ENCODE peak calls at places on chromosomes 3 and 15, in five cellular contexts. Z, F, T, O and P are unnamed samples.
A peak's percentile ranks its signal among the peaks of the same experiment; 100 is the strongest.

GRCh38 chr3:110376119-110376518 is 695.5 kb upstream of the NECTIN3 start:
- DNase-seq in Z (no peak), F (no peak), T (no peak), O (no peak), P (no peak)

GRCh38 chr3:186466391-186466974 is 77.7 kb downstream of the CRYGS start:
- DNase-seq in Z (no peak), F (no peak), T (no peak), O (no peak), P (no peak)

GRCh38 chr3:117131259-117131658 is 421.7 kb downstream of the TUSC7 start:
- DNase-seq in Z (no peak), F (no peak), T (peak; percentile 40), O (peak; percentile 71), P (no peak)

GRCh38 chr3:131038326-131038725 is 11.6 kb downstream of the NEK11 start:
- DNase-seq in Z (no peak), F (no peak), T (no peak), O (no peak), P (peak; percentile 65)

GRCh38 chr3:72888546-72889309 is 882 bp downstream of the GXYLT2 start:
- DNase-seq in Z (no peak), F (peak; percentile 64), T (no peak), O (no peak), P (peak; percentile 29)

GRCh38 chr3:187713504-187713903 is 11.1 kb upstream of the RTP2 start:
- DNase-seq in Z (no peak), F (no peak), T (no peak), O (no peak), P (peak; percentile 61)

GRCh38 chr3:44442591-44443309 is 34.7 kb downstream of the ZNF445 start:
- DNase-seq in Z (no peak), F (no peak), T (no peak), O (no peak), P (no peak)

GRCh38 chr3:64291956-64292355 is 66.7 kb upstream of the PRICKLE2 start:
- DNase-seq in Z (no peak), F (no peak), T (no peak), O (no peak), P (no peak)

GRCh38 chr15:69398541-69398940 is 15.6 kb upstream of the KIF23 start:
- DNase-seq in Z (no peak), F (no peak), T (no peak), O (no peak), P (no peak)

GRCh38 chr3:111712294-111713180 is 117.4 kb upstream of the ZBED2 start:
- DNase-seq in Z (peak; percentile 53), F (no peak), T (no peak), O (no peak), P (no peak)

GRCh38 chr3:25664066-25664809 is 469 bp downstream of the TOP2B start:
- DNase-seq in Z (peak; percentile 56), F (peak; percentile 73), T (peak; percentile 68), O (peak; percentile 83), P (peak; percentile 42)

GRCh38 chr3:49616061-49616460 is 58.1 kb upstream of the APEH start:
- DNase-seq in Z (no peak), F (no peak), T (no peak), O (no peak), P (no peak)

DNA sequence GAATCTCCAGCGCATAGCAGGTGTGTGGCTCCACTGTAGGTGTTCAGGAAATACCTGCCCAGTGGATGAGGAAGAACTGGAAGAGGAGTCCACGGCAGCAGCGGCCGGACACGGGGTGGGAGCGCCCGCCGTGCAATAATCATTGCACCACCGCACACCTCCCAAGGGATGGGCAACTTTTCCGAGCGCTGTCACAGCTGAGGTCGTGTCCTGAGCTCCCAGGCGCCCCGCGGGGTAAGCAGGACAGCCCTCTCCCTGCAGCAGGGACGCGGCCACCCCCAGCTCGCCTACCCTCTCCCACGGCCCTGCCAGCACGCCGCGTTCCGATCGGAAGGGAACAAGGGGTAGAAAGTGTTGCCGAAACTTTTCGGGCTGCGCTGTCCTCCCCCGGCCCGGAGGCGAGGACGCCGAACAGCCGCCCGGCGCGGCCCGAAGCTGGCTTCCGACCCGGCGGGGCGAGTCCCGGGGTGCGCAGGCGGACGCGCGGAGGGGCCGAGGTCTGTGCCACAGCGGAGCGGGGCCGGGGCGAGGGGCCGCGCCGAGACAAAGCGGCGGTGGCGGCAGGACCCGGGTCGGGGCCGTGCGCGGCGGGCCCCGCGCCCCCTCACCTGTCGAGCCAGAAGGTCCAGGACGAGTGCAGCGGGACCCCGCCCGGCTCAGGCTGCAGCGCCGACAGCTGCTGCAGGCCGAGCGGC is 471 bp downstream of the EIF4E3 start:
- DNase-seq in Z (peak; percentile 31), F (peak; percentile 67), T (peak; percentile 43), O (peak; percentile 60), P (peak; percentile 23)
- TF ChIP-seq CTCF in Z (no peak), F (no peak), T (no peak), O (no peak), P (no peak)

DNA sequence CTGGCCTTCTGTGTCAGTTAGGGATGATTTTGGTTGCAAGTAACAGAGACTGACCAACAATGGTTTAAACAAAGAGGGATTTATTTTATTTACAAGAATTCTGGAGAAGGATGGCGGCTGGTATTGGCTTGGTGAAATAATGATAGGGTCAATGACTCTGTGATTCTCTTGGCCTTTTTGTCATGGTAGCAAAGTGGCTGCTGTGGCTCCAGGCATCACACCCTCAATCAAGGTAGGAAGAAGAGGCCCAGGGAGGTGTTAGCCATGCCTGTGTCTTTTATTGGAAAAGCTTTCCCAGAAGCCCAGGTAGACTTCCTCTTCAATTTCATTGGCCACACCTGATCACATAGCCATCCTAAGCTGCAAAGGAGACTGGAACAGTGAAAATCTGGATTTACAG is 13.1 kb downstream of the FAM107A start:
- DNase-seq in Z (no peak), F (no peak), T (no peak), O (no peak), P (no peak)
- H3K27ac ChIP-seq in Z (no peak overlapping the region), F (no peak overlapping the region), T (no peak overlapping the region), O (no peak overlapping the region), P (peak overlapping the region; percentile 96)

GRCh38 chr15:74222705-74223104 is 13.4 kb upstream of the CCDC33 start:
- DNase-seq in Z (no peak), F (no peak), T (no peak), O (no peak), P (no peak)
- H3K27me3 ChIP-seq in Z (no peaks in the 10 kb centered on the region), F (no peaks in the 10 kb centered on the region), T (no peaks in the 10 kb centered on the region), O (peaks cover 16% of the 10 kb centered on the region), P (peaks cover 3% of the 10 kb centered on the region)

GRCh38 chr15:92305342-92305741 is 88.3 kb upstream of the ST8SIA2 start:
- DNase-seq in Z (no peak), F (no peak), T (no peak), O (no peak), P (no peak)

GRCh38 chr15:92304239-92304975 is 89.3 kb upstream of the ST8SIA2 start:
- DNase-seq in Z (no peak), F (peak; percentile 12), T (no peak), O (no peak), P (no peak)

DNA sequence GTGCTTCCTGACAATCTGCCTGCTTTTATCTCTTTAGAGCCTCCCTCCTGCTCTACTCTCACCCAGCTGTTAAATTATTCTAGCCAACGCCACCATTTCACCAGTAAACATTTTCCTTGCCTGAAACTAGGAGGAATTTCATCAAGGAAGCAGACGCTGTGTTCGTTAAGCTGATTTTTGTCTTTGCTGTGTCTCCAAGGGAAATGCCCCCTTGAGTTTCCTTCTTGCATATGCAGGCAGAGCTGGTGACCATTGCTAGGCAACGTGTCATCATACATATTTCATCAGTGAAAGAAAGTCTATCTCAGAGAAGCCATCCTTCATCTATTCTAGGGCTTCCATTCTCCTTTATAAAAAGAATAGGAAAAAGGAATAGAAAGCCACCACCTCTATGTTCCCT is 87.0 kb upstream of the ST8SIA2 start:
- DNase-seq in Z (no peak), F (peak; percentile 60), T (no peak), O (no peak), P (peak; percentile 11)
- TF ChIP-seq CTCF in Z (no peak), F (no peak), T (no peak), O (no peak), P (peak; percentile 26)

GRCh38 chr15:74011610-74012009 is 17.1 kb downstream of the PML start:
- DNase-seq in Z (no peak), F (no peak), T (peak; percentile 59), O (no peak), P (peak; percentile 43)
- H3K27ac ChIP-seq in Z (no peak overlapping the region), F (peak overlapping the region; percentile 48), T (peak overlapping the region; percentile 77), O (peak overlapping the region; percentile 57), P (no peak overlapping the region)

GRCh38 chr15:96351801-96352593 is 21.5 kb downstream of the NR2F2 start:
- DNase-seq in Z (no peak), F (peak; percentile 51), T (peak; percentile 87), O (no peak), P (no peak)
- H3K27me3 ChIP-seq in Z (peaks cover 51% of the 10 kb centered on the region), F (peaks cover 100% of the 10 kb centered on the region), T (peaks cover 8% of the 10 kb centered on the region), O (peaks cover 39% of the 10 kb centered on the region), P (no peaks in the 10 kb centered on the region)

DNA sequence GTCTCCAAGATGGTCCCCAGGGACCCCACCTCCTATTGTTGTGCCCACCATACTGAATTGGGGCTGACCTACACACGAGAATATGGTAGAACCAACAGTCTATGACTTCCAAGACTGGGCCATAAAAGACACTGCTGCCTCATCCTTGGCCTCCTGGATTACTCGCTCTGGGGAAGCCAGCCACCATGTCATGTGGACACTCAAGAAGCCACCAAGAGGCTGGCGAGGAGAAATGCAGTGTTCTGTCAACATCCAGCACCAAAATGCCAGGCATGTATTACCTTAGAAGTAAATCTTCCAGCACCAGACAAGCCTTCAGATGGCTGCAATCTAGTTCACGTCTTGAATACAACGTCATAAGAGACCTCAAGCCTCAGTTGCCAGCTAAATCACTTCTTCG is 17.1 kb upstream of the TPM1 start:
- DNase-seq in Z (no peak), F (no peak), T (no peak), O (no peak), P (no peak)
- TF ChIP-seq CTCF in Z (no peak), F (no peak), T (no peak), O (no peak), P (peak; percentile 17)

DNA sequence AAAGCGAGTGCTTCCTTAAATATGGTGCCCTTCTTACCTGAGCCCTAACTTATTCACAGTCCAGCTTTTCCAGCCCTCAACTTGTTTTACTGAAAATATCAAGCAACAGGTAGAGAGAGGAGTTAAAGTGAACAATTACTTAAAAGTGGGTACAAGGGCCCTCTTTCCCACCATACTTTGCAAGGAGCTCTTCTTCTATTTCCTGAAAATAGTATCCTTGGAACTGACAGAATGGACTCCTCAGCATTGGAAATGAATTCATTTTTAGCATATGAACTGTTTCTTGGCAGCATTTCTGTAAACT is 64.4 kb upstream of the UBE2E1 start:
- DNase-seq in Z (no peak), F (no peak), T (no peak), O (no peak), P (no peak)
- H3K27ac ChIP-seq in Z (no peak overlapping the region), F (no peak overlapping the region), T (no peak overlapping the region), O (peak overlapping the region; percentile 61), P (peak overlapping the region; percentile 96)

GRCh38 chr3:181726351-181727121 is 14.8 kb downstream of the SOX2 start:
- DNase-seq in Z (no peak), F (peak; percentile 74), T (peak; percentile 63), O (no peak), P (no peak)
- H3K27me3 ChIP-seq in Z (peaks cover 49% of the 10 kb centered on the region), F (peaks cover 100% of the 10 kb centered on the region), T (peaks cover 68% of the 10 kb centered on the region), O (peaks cover 98% of the 10 kb centered on the region), P (peaks cover 94% of the 10 kb centered on the region)

GRCh38 chr3:148962513-148962912 is 28.8 kb upstream of the GYG1 start:
- DNase-seq in Z (no peak), F (peak; percentile 32), T (no peak), O (no peak), P (peak; percentile 82)
- TF ChIP-seq CTCF in Z (no peak), F (peak; percentile 50), T (no peak), O (no peak), P (peak; percentile 58)